ENCODE peak calls at places on chromosome 14, in four cellular contexts. One of them, this sample, is unnamed.

GRCh38 chr14:47675489-47676300 is at the start of gene MDGA2:
- DNase-seq in HepG2: no peak
- DNase-seq in GM12878: no peak
- DNase-seq in K562: no peak
- DNase-seq in this sample: peak

GRCh38 chr14:58072288-58073071 is 79.5 kb downstream of the ARMH4 start:
- DNase-seq in GM12878: peak
- DNase-seq in K562: peak
- DNase-seq in HepG2: peak
- DNase-seq in this sample: peak

GRCh38 chr14:79712302-79712950 is 498.9 kb downstream of the DIO2 start:
- DNase-seq in K562: no peak
- DNase-seq in HepG2: no peak
- DNase-seq in GM12878: no peak
- DNase-seq in this sample: no peak

GRCh38 chr14:64700894-64701293 is 3.3 kb upstream of the PLEKHG3 start:
- DNase-seq in HepG2: no peak
- DNase-seq in GM12878: no peak
- DNase-seq in K562: no peak
- DNase-seq in this sample: no peak

GRCh38 chr14:77663289-77663688 is 44.5 kb downstream of the ALKBH1 start:
- DNase-seq in K562: no peak
- DNase-seq in GM12878: no peak
- DNase-seq in HepG2: no peak
- DNase-seq in this sample: no peak

GRCh38 chr14:84250863-84251262 is 1279.1 kb upstream of the FLRT2 start:
- DNase-seq in HepG2: no peak
- DNase-seq in K562: no peak
- DNase-seq in GM12878: no peak
- DNase-seq in this sample: no peak

GRCh38 chr14:68781161-68782021 is 11.5 kb downstream of the ZFP36L1 start:
- DNase-seq in K562: no peak
- DNase-seq in HepG2: no peak
- DNase-seq in GM12878: no peak
- DNase-seq in this sample: no peak

GRCh38 chr14:31945074-31945613 is 132.0 kb upstream of the ARHGAP5 start:
- DNase-seq in HepG2: peak
- DNase-seq in GM12878: no peak
- DNase-seq in K562: no peak
- DNase-seq in this sample: peak

GRCh38 chr14:103629503-103630121 is 601 bp downstream of the KLC1 start:
- DNase-seq in GM12878: no peak
- DNase-seq in K562: no peak
- DNase-seq in HepG2: no peak
- DNase-seq in this sample: peak

GRCh38 chr14:36818794-36819384 is 157.2 kb downstream of the PAX9 start:
- DNase-seq in HepG2: no peak
- DNase-seq in GM12878: no peak
- DNase-seq in K562: no peak
- DNase-seq in this sample: no peak

GRCh38 chr14:44866770-44867169 is 95.0 kb downstream of the KLHL28 start:
- DNase-seq in GM12878: no peak
- DNase-seq in HepG2: no peak
- DNase-seq in K562: no peak
- DNase-seq in this sample: no peak

GRCh38 chr14:98200621-98201020 is 1071.4 kb downstream of the BCL11B start:
- DNase-seq in GM12878: no peak
- DNase-seq in HepG2: no peak
- DNase-seq in K562: no peak
- DNase-seq in this sample: no peak

GRCh38 chr14:32185097-32185496 is 16.7 kb upstream of the RNU6-7 start:
- DNase-seq in K562: no peak
- DNase-seq in GM12878: no peak
- DNase-seq in HepG2: no peak
- DNase-seq in this sample: no peak

GRCh38 chr14:81509838-81510452 is 23.7 kb downstream of the SEL1L start:
- DNase-seq in GM12878: no peak
- DNase-seq in HepG2: no peak
- DNase-seq in K562: no peak
- DNase-seq in this sample: no peak

GRCh38 chr14:87241018-87241779 is 751.8 kb downstream of the GALC start:
- DNase-seq in HepG2: no peak
- DNase-seq in K562: no peak
- DNase-seq in GM12878: no peak
- DNase-seq in this sample: no peak

GRCh38 chr14:66746316-66747006 is 238.5 kb downstream of the GPHN start:
- DNase-seq in K562: peak
- DNase-seq in HepG2: peak
- DNase-seq in GM12878: no peak
- DNase-seq in this sample: peak

GRCh38 chr14:52919971-52920370 is 30.9 kb downstream of the FERMT2 start:
- DNase-seq in GM12878: no peak
- DNase-seq in K562: no peak
- DNase-seq in HepG2: no peak
- DNase-seq in this sample: no peak

GRCh38 chr14:52917732-52918131 is 33.1 kb downstream of the FERMT2 start:
- DNase-seq in GM12878: no peak
- DNase-seq in K562: no peak
- DNase-seq in HepG2: no peak
- DNase-seq in this sample: no peak

GRCh38 chr14:52922656-52923055 is 28.2 kb downstream of the FERMT2 start:
- DNase-seq in HepG2: no peak
- DNase-seq in GM12878: no peak
- DNase-seq in K562: no peak
- DNase-seq in this sample: no peak

GRCh38 chr14:52922059-52922458 is 28.8 kb downstream of the FERMT2 start:
- DNase-seq in K562: no peak
- DNase-seq in GM12878: no peak
- DNase-seq in HepG2: no peak
- DNase-seq in this sample: no peak

DNA sequence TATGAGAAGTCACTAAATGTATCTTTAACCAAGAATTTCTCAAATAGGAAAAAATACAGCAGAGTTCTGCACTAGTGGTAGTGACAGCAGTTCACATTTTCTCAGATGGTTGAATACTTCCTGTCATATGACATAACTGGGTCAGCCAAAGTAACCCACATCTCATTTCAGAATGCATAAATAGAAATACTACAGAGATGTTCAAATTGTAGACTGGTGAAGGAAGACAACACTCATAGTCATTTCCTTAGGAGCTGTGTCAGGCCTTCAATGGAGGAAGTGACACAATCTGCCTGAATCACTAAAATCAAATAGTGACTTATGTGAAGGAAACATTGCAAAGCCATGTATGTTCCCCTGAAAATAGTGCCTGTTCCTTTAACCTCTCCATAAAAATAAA is 32.4 kb downstream of the FERMT2 start:
- DNase-seq in HepG2: no peak
- DNase-seq in GM12878: peak
- DNase-seq in K562: no peak
- DNase-seq in this sample: no peak
- TF ChIP-seq TAF1 in HepG2: no peak
- TF ChIP-seq TAF1 in GM12878: no peak
- TF ChIP-seq TAF1 in K562: no peak
- TF ChIP-seq TAF1 in this sample: no peak

GRCh38 chr14:100282083-100282350 is 24.2 kb downstream of the SLC25A29 start:
- DNase-seq in HepG2: no peak
- DNase-seq in K562: no peak
- DNase-seq in GM12878: no peak
- DNase-seq in this sample: no peak

GRCh38 chr14:100279563-100279962 is 26.7 kb downstream of the SLC25A29 start:
- DNase-seq in K562: no peak
- DNase-seq in GM12878: no peak
- DNase-seq in HepG2: no peak
- DNase-seq in this sample: no peak

GRCh38 chr14:100281286-100282082 is 24.8 kb downstream of the SLC25A29 start:
- DNase-seq in GM12878: no peak
- DNase-seq in HepG2: no peak
- DNase-seq in K562: no peak
- DNase-seq in this sample: no peak

GRCh38 chr14:100279133-100279532 is 27.1 kb downstream of the SLC25A29 start:
- DNase-seq in K562: no peak
- DNase-seq in HepG2: peak
- DNase-seq in GM12878: no peak
- DNase-seq in this sample: no peak

DNA sequence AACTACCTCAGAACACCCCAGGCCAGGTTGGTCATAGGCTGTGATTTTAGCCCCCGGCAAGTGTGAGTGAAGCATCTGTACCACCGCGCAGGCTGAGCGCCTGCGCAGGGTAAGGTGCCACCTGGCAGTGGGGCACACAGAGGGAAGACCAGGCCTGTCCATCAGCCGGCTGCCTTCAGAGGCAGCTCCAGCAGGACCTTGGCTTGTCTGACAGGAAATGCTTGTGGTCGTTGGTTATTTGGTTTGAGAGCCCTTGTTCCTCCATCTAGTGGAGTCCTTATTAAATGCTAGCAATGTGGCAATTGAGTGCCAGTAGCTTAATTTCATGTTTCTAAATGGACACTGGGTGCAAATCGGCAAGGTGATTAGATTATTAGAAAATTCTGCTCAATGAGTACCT is 27.5 kb downstream of the SLC25A29 start:
- DNase-seq in HepG2: peak
- DNase-seq in K562: no peak
- DNase-seq in GM12878: no peak
- DNase-seq in this sample: no peak
- TF ChIP-seq JUND in HepG2: no peak
- TF ChIP-seq JUND in K562: no peak
- TF ChIP-seq JUND in GM12878: no peak
- TF ChIP-seq JUND in this sample: no peak

GRCh38 chr14:60085085-60085484 is 6.6 kb upstream of the PCNX4 start:
- DNase-seq in GM12878: no peak
- DNase-seq in K562: no peak
- DNase-seq in HepG2: no peak
- DNase-seq in this sample: no peak
- TF ChIP-seq NFIC in GM12878: no peak
- TF ChIP-seq NFIC in K562: no peak
- TF ChIP-seq NFIC in HepG2: no peak
- TF ChIP-seq NFIC in this sample: no peak

GRCh38 chr14:89425931-89426330 is 8.9 kb upstream of the FOXN3 start:
- DNase-seq in HepG2: peak
- DNase-seq in K562: no peak
- DNase-seq in GM12878: peak
- DNase-seq in this sample: no peak
- TF ChIP-seq TAF1 in HepG2: no peak
- TF ChIP-seq TAF1 in K562: no peak
- TF ChIP-seq TAF1 in GM12878: no peak
- TF ChIP-seq TAF1 in this sample: no peak

DNA sequence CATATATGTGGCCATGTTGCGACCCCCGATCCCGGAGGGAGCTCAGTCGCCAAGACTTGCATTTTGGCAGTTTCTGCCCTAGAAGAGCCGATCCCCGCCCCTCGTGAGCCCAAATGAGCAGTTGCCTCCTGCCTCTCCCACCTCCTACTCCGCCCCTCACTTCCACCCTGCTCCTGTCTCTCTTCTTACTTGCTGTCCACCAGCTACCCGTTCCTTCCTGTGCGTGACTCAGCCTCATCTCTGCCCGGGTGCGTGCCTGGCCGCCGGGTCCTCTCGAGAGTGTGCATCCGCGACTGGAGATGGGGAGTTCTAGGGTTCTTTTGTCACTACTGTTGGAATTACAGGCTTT is 585 bp downstream of the GPATCH2L start:
- DNase-seq in GM12878: peak
- DNase-seq in HepG2: peak
- DNase-seq in K562: peak
- DNase-seq in this sample: peak
- TF ChIP-seq JUND in GM12878: no peak
- TF ChIP-seq JUND in HepG2: no peak
- TF ChIP-seq JUND in K562: no peak
- TF ChIP-seq JUND in this sample: peak

GRCh38 chr14:61285364-61285763 is 4.2 kb upstream of the TMEM30B start:
- DNase-seq in HepG2: no peak
- DNase-seq in GM12878: no peak
- DNase-seq in K562: no peak
- DNase-seq in this sample: no peak

GRCh38 chr14:61282746-61283145 is 1.6 kb upstream of the TMEM30B start:
- DNase-seq in K562: no peak
- DNase-seq in GM12878: no peak
- DNase-seq in HepG2: no peak
- DNase-seq in this sample: no peak

GRCh38 chr14:61281186-61281676 is at the start of gene TMEM30B:
- DNase-seq in GM12878: no peak
- DNase-seq in HepG2: no peak
- DNase-seq in K562: no peak
- DNase-seq in this sample: no peak

GRCh38 chr14:61281911-61282310 is 773 bp upstream of the TMEM30B start:
- DNase-seq in HepG2: no peak
- DNase-seq in K562: no peak
- DNase-seq in GM12878: no peak
- DNase-seq in this sample: no peak

GRCh38 chr14:61284001-61284400 is 2.9 kb upstream of the TMEM30B start:
- DNase-seq in HepG2: no peak
- DNase-seq in K562: no peak
- DNase-seq in GM12878: no peak
- DNase-seq in this sample: no peak
- TF ChIP-seq NFIC in HepG2: no peak
- TF ChIP-seq NFIC in K562: no peak
- TF ChIP-seq NFIC in GM12878: no peak
- TF ChIP-seq NFIC in this sample: no peak

DNA sequence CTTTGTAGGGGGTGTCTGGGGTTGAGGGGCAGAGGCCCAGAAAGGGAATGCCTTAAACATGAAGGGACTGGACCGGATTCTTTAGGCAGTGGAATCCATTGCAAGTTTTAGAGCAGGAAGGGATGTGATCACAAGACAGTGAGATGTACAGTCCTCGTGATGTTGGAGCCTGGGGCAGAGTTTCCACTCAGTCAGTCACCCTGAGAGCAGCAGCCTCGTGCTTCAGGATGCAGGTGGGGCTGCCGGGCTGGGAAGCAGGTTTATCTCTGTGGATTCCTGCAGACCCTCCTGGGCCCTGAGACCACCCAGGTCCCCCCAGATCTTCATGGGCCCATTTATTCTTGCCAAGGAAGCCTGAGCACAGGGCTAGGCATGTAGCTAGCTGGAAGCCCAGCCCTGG is 38.5 kb downstream of the RIN3 start:
- DNase-seq in K562: no peak
- DNase-seq in GM12878: no peak
- DNase-seq in HepG2: no peak
- DNase-seq in this sample: no peak
- TF ChIP-seq TAF1 in K562: no peak
- TF ChIP-seq TAF1 in GM12878: no peak
- TF ChIP-seq TAF1 in HepG2: no peak
- TF ChIP-seq TAF1 in this sample: no peak

GRCh38 chr14:91373591-91374245 is 43.9 kb downstream of the CCDC88C start:
- DNase-seq in GM12878: peak
- DNase-seq in K562: no peak
- DNase-seq in HepG2: no peak
- DNase-seq in this sample: peak
- TF ChIP-seq JUND in GM12878: peak
- TF ChIP-seq JUND in K562: no peak
- TF ChIP-seq JUND in HepG2: no peak
- TF ChIP-seq JUND in this sample: no peak